ENCODE peak calls at places on chromosome 14, in seven cellular contexts. M, F, R, X, A, P and V are unnamed samples.

GRCh38 chr14:83632375-83632774 is 1897.6 kb upstream of the FLRT2 start:
- DNase-seq in M (no peak), F (no peak), R (no peak), X (no peak), A (no peak), P (no peak), V (no peak)

GRCh38 chr14:51368721-51369163 is 128.7 kb downstream of the TMX1 start:
- DNase-seq in M (no peak), F (no peak), R (peak; percentile 94), X (no peak), A (peak; percentile 89), P (peak; percentile 61), V (no peak)

GRCh38 chr14:50739186-50739585 is 71.1 kb upstream of the SAV1 start:
- DNase-seq in M (no peak), F (no peak), R (no peak), X (no peak), A (no peak), P (no peak), V (no peak)

GRCh38 chr14:96583605-96584041 is 81.4 kb downstream of the PAPOLA start:
- DNase-seq in M (no peak), F (no peak), R (no peak), X (no peak), A (no peak), P (no peak), V (peak; percentile 27)

GRCh38 chr14:103402700-103403099 is 17.5 kb downstream of the MARK3 start:
- DNase-seq in M (no peak), F (no peak), R (no peak), X (peak; percentile 85), A (peak; percentile 70), P (peak; percentile 47), V (no peak)

GRCh38 chr14:59870277-59871165 is at the start of gene RTN1:
- DNase-seq in M (peak; percentile 78), F (peak; percentile 65), R (peak; percentile 54), X (peak; percentile 76), A (peak; percentile 29), P (peak; percentile 48), V (peak; percentile 76)

GRCh38 chr14:74804219-74804825 is 41.2 kb downstream of the YLPM1 start:
- DNase-seq in M (no peak), F (peak; percentile 2), R (peak; percentile 59), X (peak; percentile 81), A (peak; percentile 70), P (peak; percentile 69), V (no peak)

GRCh38 chr14:96783306-96784224 is 13.6 kb upstream of the VRK1 start:
- DNase-seq in M (no peak), F (no peak), R (peak; percentile 59), X (no peak), A (no peak), P (no peak), V (no peak)

GRCh38 chr14:95523818-95524448 is 7.5 kb upstream of the SYNE3 start:
- DNase-seq in M (no peak), F (no peak), R (peak; percentile 81), X (no peak), A (peak; percentile 89), P (peak; percentile 88), V (no peak)

GRCh38 chr14:104553166-104554087 is 26.1 kb upstream of the C14orf180 start:
- DNase-seq in M (no peak), F (no peak), R (no peak), X (no peak), A (no peak), P (no peak), V (no peak)

GRCh38 chr14:104895207-104895785 is 29.4 kb upstream of the PLD4 start:
- DNase-seq in M (peak; percentile 46), F (no peak), R (no peak), X (no peak), A (no peak), P (no peak), V (peak; percentile 29)

GRCh38 chr14:104346112-104346462 is 207.7 kb downstream of the KIF26A start:
- DNase-seq in M (no peak), F (no peak), R (peak; percentile 8), X (no peak), A (no peak), P (no peak), V (peak; percentile 16)

GRCh38 chr14:24310666-24311604 is at the start of gene LTB4R:
- DNase-seq in M (no peak), F (no peak), R (peak; percentile 2), X (no peak), A (peak; percentile 73), P (no peak), V (no peak)

GRCh38 chr14:68246074-68246980 is 426.7 kb downstream of the RAD51B start:
- DNase-seq in M (no peak), F (no peak), R (no peak), X (peak; percentile 49), A (no peak), P (no peak), V (no peak)

GRCh38 chr14:46574236-46574970 is 77.2 kb downstream of the RPL10L start:
- DNase-seq in M (no peak), F (no peak), R (no peak), X (no peak), A (no peak), P (peak; percentile 74), V (no peak)

GRCh38 chr14:100899841-100900771 is 3.4 kb downstream of the RTL1 start:
- DNase-seq in M (peak; percentile 60), F (peak; percentile 59), R (no peak), X (peak; percentile 75), A (no peak), P (peak; percentile 49), V (peak; percentile 51)

GRCh38 chr14:104870368-104871144 is 5.5 kb downstream of the CEP170B start:
- DNase-seq in M (peak; percentile 81), F (no peak), R (peak; percentile 31), X (peak; percentile 27), A (no peak), P (no peak), V (peak; percentile 61)

GRCh38 chr14:77649326-77649725 is 32.9 kb upstream of the SPTLC2 start:
- DNase-seq in M (no peak), F (no peak), R (peak; percentile 84), X (no peak), A (peak; percentile 18), P (no peak), V (no peak)

GRCh38 chr14:104293851-104294627 is 155.7 kb downstream of the KIF26A start:
- DNase-seq in M (no peak), F (no peak), R (no peak), X (peak; percentile 49), A (no peak), P (no peak), V (peak; percentile 50)

GRCh38 chr14:49566714-49567113 is 19.5 kb downstream of the RPS29 start:
- DNase-seq in M (no peak), F (no peak), R (no peak), X (no peak), A (no peak), P (no peak), V (no peak)

GRCh38 chr14:88933203-88933602 is 108.8 kb downstream of the TTC8 start:
- DNase-seq in M (no peak), F (no peak), R (no peak), X (no peak), A (no peak), P (no peak), V (no peak)

GRCh38 chr14:68544150-68544892 is 248.5 kb downstream of the ZFP36L1 start:
- DNase-seq in M (no peak), F (no peak), R (peak; percentile 36), X (no peak), A (peak; percentile 100), P (peak; percentile 94), V (no peak)

GRCh38 chr14:37593496-37594237 is 1.4 kb downstream of the FOXA1 start:
- DNase-seq in M (no peak), F (no peak), R (no peak), X (no peak), A (no peak), P (peak; percentile 0), V (no peak)

GRCh38 chr14:61495809-61496208 is 174.4 kb downstream of the PRKCH start:
- DNase-seq in M (no peak), F (no peak), R (no peak), X (no peak), A (no peak), P (no peak), V (no peak)
- H2BK120ac ChIP-seq in M (no peak overlapping the region), F (no peak overlapping the region), R (no peak overlapping the region), X (no peak overlapping the region), A (no peak overlapping the region), P (no peak overlapping the region), V (no peak overlapping the region)

GRCh38 chr14:98889836-98890185 is 382.2 kb downstream of the BCL11B start:
- DNase-seq in M (no peak), F (no peak), R (no peak), X (no peak), A (no peak), P (no peak), V (no peak)

GRCh38 chr14:98890556-98891340 is 381.2 kb downstream of the BCL11B start:
- DNase-seq in M (no peak), F (peak; percentile 24), R (no peak), X (peak; percentile 44), A (no peak), P (no peak), V (no peak)

GRCh38 chr14:98886982-98887381 is 385.0 kb downstream of the BCL11B start:
- DNase-seq in M (no peak), F (no peak), R (peak; percentile 43), X (no peak), A (no peak), P (no peak), V (no peak)

GRCh38 chr14:98889107-98889835 is 382.7 kb downstream of the BCL11B start:
- DNase-seq in M (no peak), F (no peak), R (no peak), X (peak; percentile 64), A (no peak), P (no peak), V (no peak)

GRCh38 chr14:98888281-98888680 is 383.7 kb downstream of the BCL11B start:
- DNase-seq in M (no peak), F (no peak), R (no peak), X (no peak), A (no peak), P (no peak), V (no peak)
- H2BK120ac ChIP-seq in M (no peak overlapping the region), F (no peak overlapping the region), R (no peak overlapping the region), X (no peak overlapping the region), A (no peak overlapping the region), P (no peak overlapping the region), V (no peak overlapping the region)

GRCh38 chr14:62718629-62719028 is 326.6 kb downstream of the KCNH5 start:
- DNase-seq in M (no peak), F (no peak), R (no peak), X (no peak), A (no peak), P (no peak), V (no peak)
- H2BK120ac ChIP-seq in M (no peak overlapping the region), F (no peak overlapping the region), R (no peak overlapping the region), X (no peak overlapping the region), A (no peak overlapping the region), P (no peak overlapping the region), V (no peak overlapping the region)

GRCh38 chr14:30957813-30958370 is 67.6 kb upstream of the AP4S1 start:
- DNase-seq in M (no peak), F (no peak), R (no peak), X (no peak), A (no peak), P (no peak), V (no peak)
- H2BK120ac ChIP-seq in M (no peak overlapping the region), F (no peak overlapping the region), R (no peak overlapping the region), X (no peak overlapping the region), A (no peak overlapping the region), P (no peak overlapping the region), V (no peak overlapping the region)